ENCODE peak calls at places on chromosomes 3 and 15, in four cellular contexts. R, N, D and E are unnamed samples.

GRCh38 chr15:45162771-45163507 is 24.8 kb downstream of the SHF start:
- DNase-seq in D (peak; percentile 73), R (peak; percentile 71), N (peak; percentile 78), E (peak; percentile 81)

GRCh38 chr15:99508807-99509311 is 56.9 kb upstream of the MEF2A start:
- DNase-seq in D (no peak), R (no peak), N (no peak), E (no peak)

GRCh38 chr15:96323250-96324162 is 7.0 kb upstream of the NR2F2 start:
- DNase-seq in R (no peak), N (no peak), D (no peak), E (no peak)

GRCh38 chr3:44825264-44825925 is 36.3 kb upstream of the TMEM42 start:
- DNase-seq in R (no peak), D (no peak), N (no peak), E (peak; percentile 36)

GRCh38 chr3:8110966-8111798 is 390.4 kb upstream of the LMCD1 start:
- DNase-seq in N (peak; percentile 47), D (no peak), R (no peak), E (peak; percentile 79)

GRCh38 chr3:108820586-108820985 is 2.0 kb upstream of the TRAT1 start:
- DNase-seq in N (no peak), D (no peak), R (no peak), E (no peak)

GRCh38 chr15:98403169-98403568 is 245.2 kb upstream of the IGF1R start:
- DNase-seq in D (no peak), N (no peak), R (no peak), E (no peak)

GRCh38 chr3:178950676-178951075 is 120.9 kb downstream of the ZMAT3 start:
- DNase-seq in R (no peak), N (no peak), D (no peak), E (peak; percentile 61)

GRCh38 chr3:45143673-45144670 is 2.2 kb downstream of the CDCP1 start:
- DNase-seq in D (no peak), N (no peak), R (no peak), E (no peak)

GRCh38 chr3:119329551-119329950 is 35.4 kb downstream of the ARHGAP31 start:
- DNase-seq in D (no peak), N (no peak), R (no peak), E (no peak)

GRCh38 chr3:129317014-129317771 is 38.5 kb downstream of the HMCES start:
- DNase-seq in N (no peak), D (no peak), R (no peak), E (no peak)

GRCh38 chr15:62066663-62067447 is at the start of gene C2CD4A:
- DNase-seq in R (peak; percentile 55), N (peak; percentile 56), D (peak; percentile 54), E (peak; percentile 67)

GRCh38 chr3:46375214-46375613 is 4.5 kb downstream of the CCR5 start:
- DNase-seq in R (no peak), D (no peak), N (no peak), E (no peak)

GRCh38 chr3:46380471-46381215 is 9.9 kb downstream of the CCR5 start:
- DNase-seq in R (peak; percentile 52), D (no peak), N (no peak), E (no peak)

GRCh38 chr3:46375814-46376213 is 5.1 kb downstream of the CCR5 start:
- DNase-seq in N (no peak), D (no peak), R (no peak), E (no peak)

GRCh38 chr3:46381662-46382061 is 10.9 kb downstream of the CCR5 start:
- DNase-seq in R (no peak), D (no peak), N (no peak), E (no peak)

DNA sequence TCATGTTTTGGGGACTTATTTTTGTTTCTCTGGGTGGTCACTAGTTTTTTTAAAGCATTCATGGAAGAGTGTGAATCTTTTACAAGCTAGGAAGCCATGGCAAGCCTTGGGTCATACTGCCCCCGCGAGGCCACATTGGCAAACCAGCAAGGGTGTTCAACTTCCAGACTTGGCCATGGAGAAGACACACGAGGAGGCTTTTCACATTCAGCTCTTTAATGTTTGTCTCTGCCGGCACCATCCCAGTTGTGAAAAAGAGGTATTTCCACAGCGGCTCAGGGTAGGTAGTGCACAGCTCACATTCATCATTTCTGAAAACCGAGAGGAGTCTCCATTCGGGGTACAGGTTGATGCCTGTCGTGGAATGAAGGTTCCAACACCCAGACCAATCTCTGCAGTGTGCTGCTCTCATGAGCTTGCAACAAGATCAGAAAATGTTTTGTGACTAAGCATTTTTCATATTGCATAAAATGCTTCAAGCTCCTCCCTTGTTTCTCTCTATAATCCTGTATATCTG is 7.7 kb downstream of the CCR5 start:
- DNase-seq in N (peak; percentile 59), D (peak; percentile 46), R (peak; percentile 43), E (peak; percentile 57)
- TF ChIP-seq CTCF in N (peak; percentile 61), D (peak; percentile 70), R (peak; percentile 51), E (peak; percentile 80)

DNA sequence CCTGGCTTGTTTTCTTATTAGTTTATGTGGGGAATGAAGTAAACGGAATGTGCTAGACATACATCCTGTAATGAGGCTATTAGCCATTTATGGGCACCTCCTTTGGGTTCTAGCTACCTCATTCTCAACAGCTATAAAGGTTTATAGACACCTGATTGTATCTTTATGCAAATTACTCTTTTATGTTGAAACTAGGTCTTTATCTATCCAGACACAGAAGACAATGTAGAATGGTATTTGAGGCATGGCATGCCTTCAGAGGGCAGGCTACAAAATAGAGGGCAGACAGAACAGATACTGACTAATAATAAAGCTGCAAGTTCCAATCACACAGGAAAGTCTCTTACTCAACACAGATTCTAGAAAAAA is 27.1 kb downstream of the TBC1D2B start:
- DNase-seq in N (no peak), R (no peak), D (no peak), E (no peak)
- H3K4me3 ChIP-seq in N (no peak overlapping the region), R (no peak overlapping the region), D (no peak overlapping the region), E (no peak overlapping the region)

GRCh38 chr3:126500016-126500415 is 17.6 kb downstream of the UROC1 start:
- DNase-seq in D (no peak), R (no peak), N (no peak), E (no peak)

GRCh38 chr3:126496894-126497850 is 20.4 kb downstream of the UROC1 start:
- DNase-seq in R (no peak), D (no peak), N (no peak), E (no peak)

GRCh38 chr3:126499401-126499800 is 18.2 kb downstream of the UROC1 start:
- DNase-seq in D (no peak), R (no peak), N (no peak), E (no peak)

GRCh38 chr3:126497936-126498335 is 19.6 kb downstream of the UROC1 start:
- DNase-seq in R (no peak), N (no peak), D (no peak), E (no peak)

GRCh38 chr3:126498936-126499335 is 18.6 kb downstream of the UROC1 start:
- DNase-seq in D (no peak), N (no peak), R (no peak), E (no peak)
- TF ChIP-seq CTCF in D (no peak), N (no peak), R (no peak), E (no peak)

GRCh38 chr15:71117906-71118305 is 2.6 kb downstream of the THSD4 start:
- DNase-seq in R (no peak), D (no peak), N (no peak), E (no peak)

GRCh38 chr15:71114887-71115566 is at the start of gene THSD4:
- DNase-seq in D (peak; percentile 75), N (peak; percentile 79), R (peak; percentile 60), E (peak; percentile 78)

GRCh38 chr15:71115567-71116351 is 488 bp downstream of the THSD4 start:
- DNase-seq in R (peak; percentile 27), D (peak; percentile 56), N (peak; percentile 44), E (peak; percentile 62)

GRCh38 chr15:71116942-71117341 is 1.7 kb downstream of the THSD4 start:
- DNase-seq in N (peak; percentile 50), R (no peak), D (peak; percentile 59), E (no peak)

DNA sequence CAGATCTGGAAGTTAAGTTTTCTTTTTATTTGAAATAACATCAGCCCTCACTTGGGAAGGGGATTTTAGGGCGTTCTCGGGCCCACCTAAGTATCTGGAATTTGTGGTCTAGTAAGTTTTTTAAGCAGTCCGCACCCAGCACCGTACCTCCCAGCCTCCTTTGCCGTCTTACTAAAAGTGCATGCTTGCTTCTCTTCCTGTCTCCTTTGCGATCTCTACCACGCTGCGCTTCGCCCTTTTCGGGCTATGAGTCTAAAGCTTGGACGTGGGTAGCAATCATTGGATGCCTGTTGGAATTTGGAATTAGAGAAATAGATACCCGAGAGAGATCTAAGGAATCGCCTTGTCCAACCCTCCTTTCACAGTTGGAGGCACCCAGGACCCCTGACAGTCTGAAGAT is 1.1 kb downstream of the THSD4 start:
- DNase-seq in R (no peak), D (no peak), N (no peak), E (peak; percentile 41)
- H3K4me3 ChIP-seq in R (peak overlapping the region; percentile 64), D (peak overlapping the region; percentile 78), N (peak overlapping the region; percentile 62), E (peak overlapping the region; percentile 72)

DNA sequence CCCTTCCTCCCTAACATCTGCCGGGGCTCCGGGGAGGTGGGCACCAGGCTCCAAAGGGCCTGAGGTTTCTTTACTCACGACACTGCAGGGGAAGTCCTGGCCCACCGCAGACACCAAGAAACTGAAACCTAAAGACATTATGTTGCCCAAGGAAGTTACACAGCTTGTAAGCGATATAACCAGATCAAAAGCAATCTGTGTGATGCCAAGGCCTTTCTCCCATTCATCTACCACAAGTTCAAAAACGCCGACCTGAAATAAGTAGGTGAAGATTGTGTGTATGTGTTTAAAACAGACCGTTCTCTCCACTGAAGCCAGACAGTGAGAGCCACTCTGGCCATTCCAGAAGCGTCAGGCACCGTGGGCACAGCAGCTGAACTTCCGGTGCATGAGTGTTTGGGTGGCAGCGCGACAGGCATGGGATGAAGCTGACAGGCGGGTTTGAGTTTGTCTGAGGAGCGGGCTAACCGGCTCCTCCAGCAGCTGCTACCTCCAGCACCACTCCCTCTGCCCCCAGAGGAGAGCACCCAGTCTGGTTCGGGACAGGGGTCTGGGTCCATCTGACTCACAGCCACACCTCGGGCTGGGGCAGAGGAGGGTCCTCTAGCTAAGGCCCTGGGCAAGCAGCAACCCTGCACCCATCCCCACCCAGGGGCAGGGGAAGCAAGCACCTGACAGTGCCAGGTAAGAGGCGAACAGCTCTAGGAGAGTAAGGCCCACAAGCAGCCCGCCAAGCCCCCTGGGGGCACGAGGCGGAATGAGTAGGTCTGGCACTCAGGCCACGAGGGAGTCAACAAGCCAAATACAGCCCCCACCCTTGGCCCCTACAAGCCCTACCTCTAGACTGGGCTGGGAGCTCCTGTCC is 1.3 kb downstream of the TNK2 start:
- DNase-seq in R (peak; percentile 78), D (no peak), N (no peak), E (no peak)
- TF ChIP-seq CTCF in R (no peak), D (no peak), N (no peak), E (no peak)

DNA sequence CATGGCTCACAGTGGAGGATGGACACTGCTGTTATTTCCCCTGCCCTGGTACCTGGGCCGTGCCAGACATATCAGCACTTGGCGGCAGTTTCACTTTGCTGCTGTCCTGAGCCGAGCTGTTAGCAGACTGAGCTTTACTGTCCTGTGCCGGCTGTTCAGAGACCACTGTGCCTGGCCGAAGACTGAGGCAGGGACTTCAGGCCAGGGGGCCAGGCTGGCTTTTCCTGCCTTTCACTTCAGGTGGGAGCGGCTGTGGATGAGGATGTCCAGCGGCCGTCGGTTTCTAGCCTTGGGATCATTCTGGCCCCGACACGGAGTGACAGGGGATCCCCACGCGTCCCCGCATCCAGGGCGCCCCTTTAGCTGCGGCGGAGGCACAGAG is 1.0 kb downstream of the ATP10A start:
- DNase-seq in N (no peak), D (no peak), R (no peak), E (no peak)
- H3K4me3 ChIP-seq in N (peak overlapping the region; percentile 72), D (peak overlapping the region; percentile 68), R (peak overlapping the region; percentile 70), E (peak overlapping the region; percentile 61)

DNA sequence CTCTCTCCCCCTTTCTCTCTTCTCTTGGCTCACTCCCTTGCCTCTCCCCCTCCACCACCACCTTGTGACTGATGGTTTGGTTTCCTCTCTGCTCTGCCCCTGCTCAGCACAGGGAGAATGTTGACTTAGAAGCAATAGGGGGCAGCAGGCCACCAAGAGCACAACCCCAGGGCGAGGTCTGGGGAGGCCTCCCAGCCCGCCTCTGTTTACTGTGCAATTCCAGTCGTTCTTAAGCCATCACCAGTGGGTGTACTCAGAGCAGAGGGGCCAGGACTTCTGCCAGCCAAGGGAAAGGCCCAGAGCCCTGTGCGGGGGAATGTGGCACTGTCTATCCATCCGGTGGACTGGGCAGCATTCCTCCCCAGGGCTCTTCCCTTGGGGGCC is 5.7 kb upstream of the APEH start:
- DNase-seq in R (no peak), D (no peak), N (no peak), E (no peak)
- TF ChIP-seq CTCF in R (no peak), D (no peak), N (no peak), E (no peak)